ENCODE peak calls at places on chromosomes 13 and 19, in four cellular contexts. R, Z, G and Q are unnamed samples.

GRCh38 chr13:98978280-98978679 is 416 bp upstream of the DOCK9 start:
- DNase-seq in R (no peak), Z (peak; percentile 59), G (no peak), Q (no peak)

GRCh38 chr19:29875931-29876330 is 64.1 kb downstream of the CCNE1 start:
- DNase-seq in R (no peak), Z (no peak), G (no peak), Q (no peak)

GRCh38 chr13:59464926-59465325 is 698.8 kb downstream of the DIAPH3 start:
- DNase-seq in R (no peak), Z (no peak), G (no peak), Q (no peak)

GRCh38 chr19:38316477-38317067 is 825 bp upstream of the YIF1B start:
- DNase-seq in R (no peak), Z (no peak), G (no peak), Q (no peak)

GRCh38 chr19:9485140-9485539 is 13.3 kb downstream of the ZNF560 start:
- DNase-seq in R (no peak), Z (no peak), G (no peak), Q (no peak)

GRCh38 chr13:89891416-89891815 is 1456.1 kb upstream of the MIR17HG start:
- DNase-seq in R (no peak), Z (no peak), G (no peak), Q (no peak)

GRCh38 chr19:46732966-46733692 is 12.7 kb upstream of the FKRP start:
- DNase-seq in R (no peak), Z (no peak), G (no peak), Q (no peak)

GRCh38 chr13:48567521-48568331 is 34.8 kb upstream of the RCBTB2 start:
- DNase-seq in R (peak; percentile 48), Z (no peak), G (no peak), Q (no peak)

GRCh38 chr19:45638930-45639729 is at the start of gene EML2:
- DNase-seq in R (peak; percentile 59), Z (no peak), G (no peak), Q (no peak)

GRCh38 chr13:114339779-114340534 is 25.7 kb downstream of the CHAMP1 start:
- DNase-seq in R (no peak), Z (no peak), G (peak; percentile 8), Q (no peak)

GRCh38 chr19:9474975-9475374 is 23.4 kb downstream of the ZNF560 start:
- DNase-seq in R (no peak), Z (no peak), G (no peak), Q (no peak)

GRCh38 chr19:33767898-33768413 is 28.7 kb upstream of the KCTD15 start:
- DNase-seq in R (no peak), Z (no peak), G (no peak), Q (no peak)

GRCh38 chr19:56732974-56733373 is 61.4 kb upstream of the ZNF835 start:
- DNase-seq in R (no peak), Z (no peak), G (no peak), Q (no peak)

GRCh38 chr19:39032164-39032918 is at the start of gene FBXO27:
- DNase-seq in R (no peak), Z (no peak), G (no peak), Q (no peak)

GRCh38 chr19:2167896-2168618 is 4.3 kb downstream of the DOT1L start:
- DNase-seq in R (peak; percentile 64), Z (no peak), G (no peak), Q (no peak)

GRCh38 chr19:38494379-38494778 is 60.9 kb downstream of the RYR1 start:
- DNase-seq in R (no peak), Z (no peak), G (no peak), Q (no peak)

GRCh38 chr19:47231215-47232054 is 436 bp upstream of the BBC3 start:
- DNase-seq in R (peak; percentile 94), Z (no peak), G (peak; percentile 80), Q (peak; percentile 96)

GRCh38 chr13:25743426-25743825 is 308.4 kb downstream of the SHISA2 start:
- DNase-seq in R (no peak), Z (no peak), G (no peak), Q (no peak)

GRCh38 chr19:43847246-43847645 is 20.1 kb downstream of the ZNF283 start:
- DNase-seq in R (no peak), Z (no peak), G (no peak), Q (no peak)

GRCh38 chr19:812049-812816 is 9.5 kb downstream of the PLPPR3 start:
- DNase-seq in R (no peak), Z (no peak), G (no peak), Q (no peak)

GRCh38 chr13:97433727-97434416 is at the start of gene RAP2A:
- DNase-seq in R (peak; percentile 91), Z (peak; percentile 45), G (peak; percentile 77), Q (peak; percentile 97)

GRCh38 chr13:97434417-97435296 is 688 bp downstream of the RAP2A start:
- DNase-seq in R (peak; percentile 49), Z (no peak), G (peak; percentile 16), Q (peak; percentile 83)

GRCh38 chr13:97432232-97432916 is 1.6 kb upstream of the RAP2A start:
- DNase-seq in R (no peak), Z (no peak), G (no peak), Q (no peak)

GRCh38 chr13:97431365-97431764 is 2.6 kb upstream of the RAP2A start:
- DNase-seq in R (no peak), Z (no peak), G (no peak), Q (no peak)

DNA sequence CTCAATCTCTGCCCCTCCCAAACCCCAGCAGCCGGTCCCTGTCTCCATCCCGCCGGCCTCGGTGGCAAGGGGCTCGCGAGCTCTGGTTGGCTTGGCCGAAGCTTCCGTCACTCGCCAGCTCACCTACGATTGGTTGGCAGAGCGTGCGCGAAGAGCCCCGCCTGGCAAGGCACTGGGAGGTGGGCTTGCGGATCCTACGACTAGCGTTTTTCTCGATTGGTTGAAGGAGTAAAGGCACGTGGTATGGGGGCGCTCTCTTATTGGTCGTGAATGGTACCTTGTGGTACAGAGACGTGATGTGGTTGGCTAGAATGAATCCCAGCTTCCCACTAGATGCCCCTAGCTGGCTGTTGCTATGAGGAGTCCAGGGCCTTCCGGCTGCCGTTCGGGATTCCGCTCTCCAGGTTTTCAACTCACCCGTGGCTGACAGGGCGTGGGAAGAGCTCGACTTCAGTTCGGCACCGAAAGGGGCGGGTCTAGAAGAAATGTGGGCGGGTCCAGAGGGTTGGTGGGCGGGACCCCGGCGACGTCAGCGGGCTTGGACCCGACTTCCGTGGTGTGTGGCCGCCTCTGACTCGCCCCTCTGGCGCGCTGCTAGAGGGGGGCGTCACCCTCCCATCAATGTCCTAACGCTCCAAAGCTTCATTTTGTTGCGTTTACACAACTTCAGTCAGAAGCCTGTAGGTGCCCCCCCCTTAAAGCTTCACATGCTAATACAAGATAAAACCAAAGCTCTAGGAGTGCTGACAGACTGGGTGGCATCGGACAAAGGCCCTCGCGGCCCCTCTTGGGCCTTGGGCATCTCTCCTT is 847 bp upstream of the RAP2A start:
- DNase-seq in R (peak; percentile 100), Z (peak; percentile 100), G (peak; percentile 99), Q (peak; percentile 100)
- TF ChIP-seq CTCF in R (no peak), Z (no peak), G (no peak), Q (no peak)

GRCh38 chr19:40778865-40779284 is 828 bp downstream of the RAB4B start:
- DNase-seq in R (no peak), Z (no peak), G (no peak), Q (no peak)
- TF ChIP-seq CTCF in R (no peak), Z (no peak), G (no peak), Q (no peak)

GRCh38 chr19:53597023-53597422 is 34.8 kb upstream of the DPRX start:
- DNase-seq in R (no peak), Z (no peak), G (no peak), Q (no peak)
- TF ChIP-seq CTCF in R (no peak), Z (no peak), G (no peak), Q (no peak)

DNA sequence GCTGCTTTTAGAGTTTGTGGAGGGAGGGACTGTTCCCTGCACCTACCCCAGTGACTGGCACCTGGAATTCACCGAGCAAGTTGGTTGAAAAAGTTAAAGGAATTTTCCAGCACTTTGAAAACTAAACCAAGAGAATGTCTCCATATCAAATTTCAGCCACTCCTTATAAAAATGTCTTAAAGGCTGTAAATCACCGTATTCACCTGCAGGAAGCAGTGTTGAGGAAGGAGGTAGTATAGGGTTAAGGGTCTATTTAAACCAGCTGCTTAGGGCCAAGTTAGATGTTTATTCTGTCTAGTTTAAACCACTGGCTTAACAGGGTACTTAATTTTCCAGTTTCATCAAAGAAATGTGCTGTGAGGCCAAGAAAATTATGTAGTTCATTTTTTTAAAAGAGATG is 3.8 kb upstream of the RAB20 start:
- DNase-seq in R (no peak), Z (no peak), G (no peak), Q (no peak)
- TF ChIP-seq CTCF in R (no peak), Z (no peak), G (no peak), Q (peak; percentile 36)

GRCh38 chr13:23567792-23568480 is 2.3 kb upstream of the TNFRSF19 start:
- DNase-seq in R (no peak), Z (no peak), G (no peak), Q (no peak)
- TF ChIP-seq CTCF in R (no peak), Z (no peak), G (no peak), Q (no peak)

GRCh38 chr19:5127710-5128109 is 158.8 kb downstream of the KDM4B start:
- DNase-seq in R (no peak), Z (no peak), G (no peak), Q (no peak)

GRCh38 chr19:5128932-5129389 is 160.0 kb downstream of the KDM4B start:
- DNase-seq in R (no peak), Z (no peak), G (no peak), Q (no peak)

GRCh38 chr19:5126498-5127223 is 157.7 kb downstream of the KDM4B start:
- DNase-seq in R (no peak), Z (no peak), G (no peak), Q (no peak)

GRCh38 chr19:5129691-5130090 is 160.8 kb downstream of the KDM4B start:
- DNase-seq in R (no peak), Z (no peak), G (no peak), Q (no peak)

GRCh38 chr19:5128251-5128931 is 159.5 kb downstream of the KDM4B start:
- DNase-seq in R (peak; percentile 72), Z (no peak), G (no peak), Q (peak; percentile 92)
- TF ChIP-seq CTCF in R (no peak), Z (no peak), G (no peak), Q (no peak)